ENCODE peak calls at places on chromosomes 13 and 19, in five cellular contexts. P, C, B, O and F are unnamed samples. For H3K4me1, the result is how much of the 10 kb centered on the place peaks cover.

GRCh38 chr19:18587962-18588610 is 512 bp upstream of the REX1BD start:
- DNase-seq in C (no peak), B (no peak), O (no peak), P (no peak), F (no peak)

GRCh38 chr19:18764591-18765051 is 26.5 kb downstream of the COMP start:
- DNase-seq in C (no peak), P (no peak), O (no peak), B (no peak), F (no peak)

GRCh38 chr19:40204381-40204780 is 13.2 kb downstream of the MAP3K10 start:
- DNase-seq in O (no peak), P (no peak), C (no peak), B (no peak), F (no peak)

GRCh38 chr19:40193587-40193849 is 2.3 kb downstream of the MAP3K10 start:
- DNase-seq in B (no peak), C (no peak), O (no peak), P (no peak), F (no peak)

GRCh38 chr13:37899753-37900152 is 30.2 kb upstream of the TRPC4 start:
- DNase-seq in P (no peak), C (no peak), B (no peak), O (no peak), F (peak)

GRCh38 chr13:107124730-107125129 is 556.8 kb upstream of the ARGLU1 start:
- DNase-seq in C (no peak), P (no peak), B (no peak), O (no peak), F (no peak)

GRCh38 chr13:86383561-86383960 is 584.3 kb upstream of the SLITRK6 start:
- DNase-seq in C (no peak), B (no peak), O (no peak), P (no peak), F (no peak)

GRCh38 chr13:112450118-112450517 is 74.0 kb downstream of the SPACA7 start:
- DNase-seq in B (no peak), P (no peak), O (no peak), C (no peak), F (no peak)

GRCh38 chr19:38655148-38655824 is 7.8 kb downstream of the ACTN4 start:
- DNase-seq in B (no peak), P (no peak), C (no peak), O (no peak), F (no peak)

GRCh38 chr13:112907916-112908315 is 61.1 kb upstream of the MCF2L start:
- DNase-seq in O (no peak), C (no peak), P (no peak), B (no peak), F (no peak)

GRCh38 chr13:107461751-107462150 is 753.6 kb downstream of the LIG4 start:
- DNase-seq in B (no peak), P (no peak), C (no peak), O (no peak), F (no peak)

GRCh38 chr13:23175920-23176319 is 4.9 kb upstream of the SGCG start:
- DNase-seq in B (no peak), P (no peak), O (no peak), C (no peak), F (no peak)

GRCh38 chr19:2561895-2562294 is 86.0 kb downstream of the GADD45B start:
- DNase-seq in O (no peak), P (no peak), C (no peak), B (no peak), F (no peak)

GRCh38 chr13:79913141-79913827 is 427.6 kb downstream of the SPRY2 start:
- DNase-seq in B (no peak), P (no peak), C (no peak), O (no peak), F (no peak)

GRCh38 chr19:8566855-8567254 is 10.4 kb downstream of the MYO1F start:
- DNase-seq in O (no peak), P (no peak), B (no peak), C (no peak), F (no peak)

GRCh38 chr19:5109560-5109959 is 140.6 kb downstream of the KDM4B start:
- DNase-seq in O (no peak), P (no peak), B (no peak), C (no peak), F (no peak)

GRCh38 chr13:81498969-81499368 is 1158.0 kb upstream of the SPRY2 start:
- DNase-seq in C (no peak), P (no peak), O (no peak), B (no peak), F (no peak)

GRCh38 chr13:77986699-77987098 is 68.1 kb upstream of the EDNRB start:
- DNase-seq in C (no peak), P (no peak), B (no peak), O (no peak), F (no peak)

GRCh38 chr13:42707596-42707995 is 73.8 kb upstream of the FAM216B start:
- DNase-seq in O (no peak), P (no peak), C (no peak), B (no peak), F (no peak)
- H3K4me1 ChIP-seq in O (under half), P (under half), C (under half), B (under half), F (under half)

GRCh38 chr19:33481863-33482262 is 39.7 kb downstream of the PEPD start:
- DNase-seq in O (no peak), P (no peak), B (no peak), C (no peak), F (no peak)

GRCh38 chr19:33486936-33487793 is 34.4 kb downstream of the PEPD start:
- DNase-seq in B (no peak), O (no peak), P (no peak), C (no peak), F (no peak)

GRCh38 chr19:33486407-33486806 is 35.2 kb downstream of the PEPD start:
- DNase-seq in P (no peak), O (no peak), C (no peak), B (no peak), F (no peak)

GRCh38 chr19:33484226-33484774 is 37.3 kb downstream of the PEPD start:
- DNase-seq in O (no peak), B (no peak), C (no peak), P (no peak), F (no peak)

DNA sequence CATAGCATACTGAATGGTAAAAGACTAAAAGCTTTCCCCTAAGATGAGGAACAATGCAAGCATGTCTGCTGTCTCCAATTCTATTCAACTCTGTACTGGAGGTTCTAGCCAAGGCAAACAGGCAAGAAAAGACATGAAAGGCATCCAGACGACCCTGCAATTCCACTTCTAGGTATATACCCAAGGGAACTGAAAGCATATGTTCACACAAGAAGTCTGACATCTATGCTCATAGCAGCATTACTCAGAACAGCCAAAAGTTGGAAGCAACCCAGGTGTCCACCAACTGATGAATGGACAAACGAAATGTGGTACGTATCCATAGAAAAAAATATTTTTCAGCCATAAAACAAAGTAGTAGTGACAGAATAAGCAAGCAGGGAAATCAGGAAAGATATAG is 39.1 kb downstream of the PEPD start:
- DNase-seq in O (no peak), P (no peak), C (no peak), B (no peak), F (no peak)
- H3K27ac ChIP-seq in O (no peak), P (no peak), C (no peak), B (no peak), F (no peak)

GRCh38 chr13:49443689-49444516 is at the start of the genes CAB39L and SETDB2:
- DNase-seq in C (peak), P (peak), B (peak), O (peak), F (peak)
- TF ChIP-seq POLR2A in C (peak), P (peak), B (peak), O (peak), F (peak)

GRCh38 chr19:15292140-15292539 is 40.2 kb downstream of the BRD4 start:
- DNase-seq in C (no peak), B (no peak), P (no peak), O (no peak), F (no peak)

GRCh38 chr19:15291089-15291488 is 41.2 kb downstream of the BRD4 start:
- DNase-seq in P (no peak), C (no peak), B (no peak), O (no peak), F (no peak)

GRCh38 chr19:15292847-15293582 is 39.3 kb downstream of the BRD4 start:
- DNase-seq in B (no peak), P (no peak), C (no peak), O (no peak), F (peak)

GRCh38 chr19:15290149-15290548 is 42.2 kb downstream of the BRD4 start:
- DNase-seq in C (no peak), O (no peak), B (no peak), P (no peak), F (no peak)

GRCh38 chr19:15291666-15292065 is 40.7 kb downstream of the BRD4 start:
- DNase-seq in O (no peak), P (no peak), B (no peak), C (no peak), F (no peak)
- H3K4me1 ChIP-seq in O (under half), P (half or more), B (under half), C (under half), F (half or more)

GRCh38 chr13:99746857-99747710 is 224.5 kb downstream of the ZIC5 start:
- DNase-seq in O (no peak), P (no peak), C (no peak), B (no peak), F (no peak)

GRCh38 chr13:99743079-99743478 is 228.5 kb downstream of the ZIC5 start:
- DNase-seq in B (no peak), C (no peak), P (no peak), O (no peak), F (no peak)

GRCh38 chr13:99737456-99737855 is 234.1 kb downstream of the ZIC5 start:
- DNase-seq in C (no peak), P (no peak), O (no peak), B (no peak), F (no peak)

GRCh38 chr13:99740261-99740979 is 231.1 kb downstream of the ZIC5 start:
- DNase-seq in P (no peak), B (no peak), O (no peak), C (no peak), F (no peak)

DNA sequence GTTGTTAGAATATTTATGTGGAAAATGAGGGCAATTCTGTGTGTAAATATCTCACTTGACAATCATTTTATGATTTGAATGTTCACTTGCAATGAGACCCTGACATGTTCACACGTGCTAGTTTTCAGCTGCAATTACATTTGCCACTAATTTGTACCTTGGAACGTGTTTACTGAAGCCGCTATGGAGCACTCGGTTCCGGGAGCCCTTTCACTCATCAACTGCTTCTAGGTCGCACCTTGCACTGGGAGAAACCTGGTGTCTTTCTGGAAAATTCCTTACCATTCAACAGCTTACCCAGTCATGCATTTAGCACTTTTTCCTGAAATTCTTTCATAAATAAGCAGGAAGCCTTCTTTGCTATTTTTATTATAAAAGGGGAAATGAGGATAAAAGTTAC is 229.6 kb downstream of the ZIC5 start:
- DNase-seq in B (no peak), P (peak), C (no peak), O (no peak), F (no peak)
- H3K27ac ChIP-seq in B (no peak), P (peak), C (no peak), O (no peak), F (no peak)

GRCh38 chr19:45446295-45446694 is 21.5 kb upstream of the FOSB start:
- DNase-seq in B (no peak), C (no peak), P (no peak), O (no peak), F (no peak)
- TF ChIP-seq POLR2A in B (no peak), C (no peak), P (no peak), O (no peak), F (no peak)

DNA sequence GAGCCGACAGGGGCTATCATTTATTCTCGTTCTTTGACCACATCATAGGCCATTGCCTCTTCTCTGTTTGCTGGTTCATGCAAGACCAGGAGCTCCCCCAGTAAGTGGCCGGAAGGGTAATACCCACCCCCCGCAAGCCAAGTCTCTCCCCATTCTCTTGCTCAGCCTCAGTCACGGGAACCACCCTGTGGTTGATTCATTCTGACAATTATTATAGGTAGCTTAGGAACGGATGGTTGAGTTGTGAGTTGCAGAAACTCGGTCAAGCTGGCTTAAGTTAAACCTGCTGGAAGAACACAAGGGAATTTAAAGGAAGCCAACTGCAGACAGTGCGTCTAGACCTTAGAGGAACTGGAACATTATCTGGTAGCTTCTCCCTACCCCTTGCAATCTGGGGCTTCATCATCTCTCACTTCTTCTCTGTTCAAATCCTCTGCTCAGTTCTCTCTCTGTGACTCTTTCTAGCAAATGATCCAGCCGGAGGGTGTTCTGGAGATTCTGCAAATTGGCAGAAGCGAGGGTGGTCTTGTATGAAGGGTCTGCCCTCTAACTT is 8.9 kb downstream of the FPR1 start:
- DNase-seq in C (no peak), P (no peak), B (no peak), O (no peak), F (no peak)
- H3K4me1 ChIP-seq in C (under half), P (under half), B (under half), O (under half), F (under half)